ENCODE peak calls at places on chromosomes 13 and 19, in five cellular contexts. Z, V, I, O and W are unnamed samples.
A peak's percentile ranks its signal among the peaks of the same experiment; 100 is the strongest.

GRCh38 chr13:99215466-99215865 is 14.8 kb downstream of the UBAC2 start:
- DNase-seq in Z (no peak), I (no peak), V (no peak), O (no peak), W (no peak)

GRCh38 chr13:76903544-76904162 is 17.4 kb upstream of the KCTD12 start:
- DNase-seq in Z (peak; percentile 68), V (peak; percentile 33), O (peak; percentile 50), I (peak; percentile 78), W (no peak)

GRCh38 chr19:34556500-34556899 is 74.9 kb downstream of the WTIP start:
- DNase-seq in O (no peak), I (peak; percentile 77), V (no peak), Z (no peak), W (no peak)

GRCh38 chr19:11254662-11255061 is 7.7 kb downstream of the DOCK6 start:
- DNase-seq in O (no peak), I (no peak), V (no peak), Z (no peak), W (no peak)

GRCh38 chr13:99063952-99064351 is 86.1 kb upstream of the DOCK9 start:
- DNase-seq in I (no peak), Z (no peak), O (no peak), V (no peak), W (no peak)

GRCh38 chr13:38385152-38385891 is 35.7 kb downstream of the UFM1 start:
- DNase-seq in I (no peak), Z (no peak), V (no peak), O (no peak), W (no peak)

GRCh38 chr13:113045214-113046007 is 60.2 kb upstream of the F7 start:
- DNase-seq in V (peak; percentile 32), O (no peak), I (no peak), Z (no peak), W (no peak)

GRCh38 chr19:7916908-7917291 is 2.3 kb downstream of the TGFBR3L start:
- DNase-seq in I (no peak), V (no peak), Z (no peak), O (no peak), W (no peak)

GRCh38 chr13:40993119-40993518 is 26.0 kb downstream of the ELF1 start:
- DNase-seq in V (no peak), O (no peak), I (peak; percentile 18), Z (no peak), W (no peak)

DNA sequence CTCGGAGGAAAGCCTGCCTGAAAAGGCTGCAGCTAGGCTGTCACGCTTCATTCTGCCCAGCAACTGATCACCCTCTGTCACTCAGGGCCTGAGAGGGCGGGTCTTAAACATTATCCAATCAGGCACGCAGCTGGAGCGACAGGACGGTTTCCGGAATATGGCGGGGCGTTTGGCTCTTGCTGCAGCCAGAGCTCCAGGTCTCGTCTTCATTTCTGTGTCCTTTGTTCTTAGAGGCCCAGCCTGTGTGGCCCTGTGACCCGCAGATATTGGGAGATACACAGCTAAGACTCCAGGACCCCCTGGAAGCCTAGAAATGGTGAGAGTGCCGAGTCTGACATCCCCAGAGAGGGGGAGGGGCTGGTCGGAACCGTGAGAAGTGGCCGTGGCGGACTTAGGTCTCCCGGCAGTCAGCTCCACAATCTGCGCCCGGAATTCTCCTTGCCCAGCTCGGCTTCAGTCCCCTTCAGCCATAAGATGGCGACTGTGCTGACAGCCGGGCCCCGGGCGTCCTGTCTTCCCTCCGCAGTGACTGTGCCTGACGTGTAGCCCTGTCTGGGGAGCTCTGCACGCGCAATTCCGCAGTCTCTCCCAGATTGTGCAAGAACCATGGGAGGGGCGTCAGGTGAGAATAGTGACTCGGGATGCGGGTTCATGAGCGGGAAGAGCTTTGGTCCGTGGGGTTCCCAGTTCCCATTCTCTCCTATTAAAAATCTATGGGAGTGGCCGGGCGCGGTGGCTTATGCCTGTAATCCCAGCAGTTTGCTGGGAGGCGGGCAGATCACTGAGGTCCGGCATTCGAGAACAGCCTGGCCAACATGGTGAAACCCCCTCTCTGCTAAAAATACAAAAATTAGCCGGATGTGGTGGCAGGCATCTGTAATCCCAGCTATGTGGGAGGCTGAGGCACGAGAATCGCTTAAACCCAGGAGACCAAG is at the start of gene ZNF429:
- DNase-seq in O (peak; percentile 91), V (peak; percentile 92), I (peak; percentile 89), Z (peak; percentile 96), W (peak; percentile 86)
- TF ChIP-seq CTCF in O (no peak), V (peak; percentile 40), I (no peak), Z (no peak), W (no peak)

DNA sequence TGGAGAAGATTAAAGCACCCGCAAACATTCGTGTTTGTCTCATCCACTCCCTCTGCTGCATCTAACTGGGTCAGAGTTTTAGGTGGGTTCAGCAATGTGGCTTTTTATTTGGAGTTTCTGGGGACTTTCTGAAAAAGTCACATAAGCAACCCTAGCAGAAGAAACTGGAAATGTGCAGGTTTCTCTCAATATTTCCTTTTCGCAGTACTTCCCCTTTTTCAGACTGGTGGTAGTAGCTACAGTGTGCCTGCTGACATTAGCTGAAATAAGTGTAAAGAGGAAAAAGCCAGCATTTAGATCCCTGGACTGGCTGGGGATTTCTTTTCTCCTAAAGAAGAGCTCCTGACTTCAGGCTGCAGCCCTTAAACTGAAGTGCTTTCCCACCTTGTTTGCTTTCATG is 15.9 kb upstream of the OLFM4 start:
- DNase-seq in I (no peak), O (no peak), Z (no peak), V (no peak), W (no peak)
- TF ChIP-seq CTCF in I (no peak), O (no peak), Z (no peak), V (no peak), W (no peak)

GRCh38 chr13:79124183-79124582 is 281.9 kb downstream of the RBM26 start:
- DNase-seq in I (no peak), Z (no peak), V (no peak), O (no peak), W (no peak)

GRCh38 chr13:79128158-79128557 is 277.9 kb downstream of the RBM26 start:
- DNase-seq in Z (no peak), O (no peak), I (no peak), V (no peak), W (no peak)

GRCh38 chr13:79126706-79127105 is 279.3 kb downstream of the RBM26 start:
- DNase-seq in O (no peak), V (no peak), Z (no peak), I (no peak), W (no peak)
- TF ChIP-seq CTCF in O (no peak), V (no peak), Z (no peak), I (no peak), W (no peak)

GRCh38 chr19:55112246-55112780 is 5.1 kb downstream of the PPP1R12C start:
- DNase-seq in V (no peak), Z (no peak), I (no peak), O (no peak), W (no peak)

GRCh38 chr19:55111238-55111831 is 6.1 kb downstream of the PPP1R12C start:
- DNase-seq in V (no peak), I (no peak), O (no peak), Z (no peak), W (no peak)

GRCh38 chr19:55113570-55114039 is 3.8 kb downstream of the PPP1R12C start:
- DNase-seq in V (peak; percentile 93), Z (peak; percentile 87), O (peak; percentile 90), I (peak; percentile 79), W (peak; percentile 73)

GRCh38 chr19:55114566-55115145 is 2.8 kb downstream of the PPP1R12C start:
- DNase-seq in I (no peak), V (no peak), Z (no peak), O (no peak), W (no peak)

GRCh38 chr19:55112781-55113569 is 4.5 kb downstream of the PPP1R12C start:
- DNase-seq in O (no peak), Z (no peak), I (peak; percentile 52), V (no peak), W (no peak)
- TF ChIP-seq CTCF in O (no peak), Z (no peak), I (no peak), V (peak; percentile 23), W (no peak)